ENCODE peak calls at places on chromosome 6, in ten cellular contexts. V, W, L, I, R, F, C, H, O and A are unnamed samples.
A peak's percentile ranks its signal among the peaks of the same experiment; 100 is the strongest.

GRCh38 chr6:167974644-167975344 is 22.7 kb upstream of the KIF25 start:
- DNase-seq in V (peak; percentile 10), W (peak; percentile 10), L (no peak), I (no peak), R (no peak), F (no peak), C (no peak), H (no peak), O (no peak), A (no peak)

GRCh38 chr6:132612449-132613116 is 11.5 kb downstream of the TAAR2 start:
- DNase-seq in V (no peak), W (no peak), L (no peak), I (no peak), R (no peak), F (no peak), C (no peak), H (no peak), O (no peak), A (no peak)

GRCh38 chr6:26595669-26596269 is 984 bp upstream of the ABT1 start:
- DNase-seq in V (peak; percentile 86), W (peak; percentile 96), L (peak; percentile 97), I (peak; percentile 71), R (peak; percentile 88), F (peak; percentile 92), C (peak; percentile 88), H (peak; percentile 89), O (peak; percentile 87), A (peak; percentile 95)

GRCh38 chr6:167472876-167473275 is 148.0 kb downstream of the TTLL2 start:
- DNase-seq in V (no peak), W (peak; percentile 50), L (no peak), I (no peak), R (no peak), F (no peak), C (no peak), H (no peak), O (no peak), A (no peak)

GRCh38 chr6:104286641-104287040 is 573.1 kb downstream of the HACE1 start:
- DNase-seq in V (no peak), W (no peak), L (no peak), I (no peak), R (no peak), F (no peak), C (no peak), H (peak; percentile 1), O (no peak), A (no peak)

GRCh38 chr6:79071547-79071946 is 6.5 kb downstream of the PHIP start:
- DNase-seq in V (no peak), W (no peak), L (no peak), I (no peak), R (no peak), F (peak; percentile 28), C (no peak), H (no peak), O (no peak), A (no peak)

GRCh38 chr6:21601932-21602390 is 8.4 kb downstream of the SOX4 start:
- DNase-seq in V (peak; percentile 10), W (no peak), L (no peak), I (no peak), R (no peak), F (no peak), C (no peak), H (no peak), O (peak; percentile 20), A (no peak)

GRCh38 chr6:88561034-88561973 is 395.2 kb upstream of the CNR1 start:
- DNase-seq in V (no peak), W (no peak), L (no peak), I (no peak), R (no peak), F (no peak), C (no peak), H (no peak), O (no peak), A (peak; percentile 40)

GRCh38 chr6:91434135-91434534 is 847.3 kb upstream of the MAP3K7 start:
- DNase-seq in V (no peak), W (no peak), L (no peak), I (no peak), R (no peak), F (no peak), C (no peak), H (no peak), O (no peak), A (no peak)

GRCh38 chr6:91428953-91429560 is 842.2 kb upstream of the MAP3K7 start:
- DNase-seq in V (no peak), W (no peak), L (no peak), I (no peak), R (no peak), F (no peak), C (no peak), H (no peak), O (no peak), A (no peak)
- TF ChIP-seq CTCF in V (no peak), W (no peak), L (peak; percentile 12), I (no peak), R (no peak), F (no peak), C (no peak), H (peak; percentile 4), O (peak; percentile 13), A (peak; percentile 15)

GRCh38 chr6:112429226-112429625 is 82.1 kb downstream of the RFPL4B start:
- DNase-seq in V (peak; percentile 5), W (peak; percentile 45), L (peak; percentile 39), I (no peak), R (peak; percentile 45), F (no peak), C (no peak), H (peak; percentile 30), O (no peak), A (no peak)
- TF ChIP-seq CTCF in V (no peak), W (no peak), L (peak; percentile 53), I (peak; percentile 47), R (peak; percentile 17), F (no peak), C (no peak), H (peak; percentile 23), O (no peak), A (peak; percentile 38)

GRCh38 chr6:38279423-38279822 is 360.3 kb downstream of the BTBD9 start:
- DNase-seq in V (no peak), W (peak; percentile 34), L (no peak), I (no peak), R (no peak), F (no peak), C (no peak), H (no peak), O (no peak), A (no peak)
- TF ChIP-seq CTCF in V (no peak), W (peak; percentile 31), L (peak; percentile 22), I (peak; percentile 39), R (peak; percentile 9), F (no peak), C (no peak), H (peak; percentile 20), O (no peak), A (no peak)

GRCh38 chr6:154500769-154501171 is 9.7 kb downstream of the CNKSR3 start:
- DNase-seq in V (no peak), W (peak; percentile 23), L (peak; percentile 43), I (no peak), R (no peak), F (no peak), C (no peak), H (no peak), O (no peak), A (no peak)
- TF ChIP-seq CTCF in V (peak; percentile 29), W (peak; percentile 53), L (peak; percentile 69), I (peak; percentile 47), R (peak; percentile 51), F (peak; percentile 28), C (no peak), H (peak; percentile 46), O (peak; percentile 31), A (peak; percentile 54)

GRCh38 chr6:40804905-40805304 is 217.7 kb upstream of the LRFN2 start:
- DNase-seq in V (no peak), W (no peak), L (peak; percentile 18), I (no peak), R (no peak), F (no peak), C (no peak), H (no peak), O (no peak), A (no peak)
- TF ChIP-seq CTCF in V (no peak), W (peak; percentile 19), L (peak; percentile 56), I (peak; percentile 11), R (no peak), F (peak; percentile 28), C (no peak), H (peak; percentile 36), O (no peak), A (peak; percentile 41)